ENCODE peak calls at places on chromosomes 12 and 14, in four cellular contexts. D is GM23338, R is GM20000, L is endodermal cell. Y is an unnamed sample.

GRCh38 chr12:89524201-89525001 is at the start of gene GALNT4:
- DNase-seq in D (peak), R (peak), L (peak), Y (peak)

GRCh38 chr14:96126339-96126770 is 78.3 kb upstream of the BDKRB2 start:
- DNase-seq in D (no peak), R (peak), L (no peak), Y (no peak)

GRCh38 chr12:104555650-104556049 is 98.9 kb downstream of the CHST11 start:
- DNase-seq in D (no peak), R (no peak), L (no peak), Y (no peak)

GRCh38 chr14:89618821-89619551 is 202.0 kb upstream of the FOXN3 start:
- DNase-seq in D (peak), R (peak), L (peak), Y (peak)

GRCh38 chr12:54374555-54375257 is 9.8 kb downstream of the ZNF385A start:
- DNase-seq in D (no peak), R (no peak), L (peak), Y (no peak)

GRCh38 chr12:65649126-65649525 is 175.2 kb upstream of the HMGA2 start:
- DNase-seq in D (no peak), R (no peak), L (no peak), Y (no peak)

GRCh38 chr14:90114554-90114953 is 52.8 kb downstream of the KCNK13 start:
- DNase-seq in D (no peak), R (no peak), L (no peak), Y (no peak)

GRCh38 chr14:92540472-92541048 is 27.0 kb downstream of the RIN3 start:
- DNase-seq in D (peak), R (no peak), L (no peak), Y (no peak)

GRCh38 chr12:46266382-46266791 is 2.5 kb downstream of the SLC38A1 start:
- DNase-seq in D (peak), R (no peak), L (no peak), Y (peak)

GRCh38 chr14:54976316-54976715 is 50.6 kb downstream of the WDHD1 start:
- DNase-seq in D (no peak), R (no peak), L (no peak), Y (no peak)

GRCh38 chr12:132188451-132189298 is 44.4 kb downstream of the NOC4L start:
- DNase-seq in D (peak), R (no peak), L (no peak), Y (no peak)

GRCh38 chr14:31024577-31025334 is 693 bp upstream of the AP4S1 start:
- DNase-seq in D (no peak), R (no peak), L (no peak), Y (no peak)

GRCh38 chr14:53109028-53109687 is 44.0 kb downstream of the DDHD1 start:
- DNase-seq in D (no peak), R (peak), L (no peak), Y (no peak)

GRCh38 chr12:116141833-116142162 is 135.7 kb downstream of the MED13L start:
- DNase-seq in D (no peak), R (no peak), L (no peak), Y (no peak)

GRCh38 chr14:51735851-51736250 is 84.1 kb downstream of the FRMD6 start:
- DNase-seq in D (no peak), R (no peak), L (no peak), Y (no peak)

GRCh38 chr14:51743588-51744000 is 91.9 kb downstream of the FRMD6 start:
- DNase-seq in D (no peak), R (no peak), L (no peak), Y (no peak)

GRCh38 chr14:51744372-51745150 is 92.9 kb downstream of the FRMD6 start:
- DNase-seq in D (no peak), R (no peak), L (no peak), Y (no peak)

GRCh38 chr14:51733147-51733546 is 81.4 kb downstream of the FRMD6 start:
- DNase-seq in D (no peak), R (no peak), L (no peak), Y (no peak)

DNA sequence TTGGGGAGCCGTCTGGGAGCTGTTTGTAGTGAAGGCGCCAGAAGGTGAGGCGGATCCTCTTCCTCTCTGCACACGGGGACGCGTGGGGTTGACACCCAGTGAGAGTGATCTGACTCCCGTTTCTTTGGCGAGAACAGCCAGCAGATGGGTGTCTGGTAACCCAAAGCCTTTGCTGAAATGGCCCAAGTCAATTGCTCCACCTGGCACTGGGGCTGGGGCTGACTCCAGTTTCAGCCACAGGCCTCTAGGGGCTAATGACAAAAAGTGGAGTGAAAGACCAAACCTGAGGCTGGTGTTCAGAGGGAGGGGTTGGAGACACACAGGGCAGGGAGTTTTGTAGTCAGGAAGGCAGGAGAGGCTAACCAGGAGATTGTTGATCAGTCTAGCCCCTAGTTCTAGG is 87.0 kb downstream of the FRMD6 start:
- DNase-seq in D (peak), R (peak), L (peak), Y (peak)
- TF ChIP-seq CTCF in D (peak), R (no peak), L (peak), Y (no peak)

DNA sequence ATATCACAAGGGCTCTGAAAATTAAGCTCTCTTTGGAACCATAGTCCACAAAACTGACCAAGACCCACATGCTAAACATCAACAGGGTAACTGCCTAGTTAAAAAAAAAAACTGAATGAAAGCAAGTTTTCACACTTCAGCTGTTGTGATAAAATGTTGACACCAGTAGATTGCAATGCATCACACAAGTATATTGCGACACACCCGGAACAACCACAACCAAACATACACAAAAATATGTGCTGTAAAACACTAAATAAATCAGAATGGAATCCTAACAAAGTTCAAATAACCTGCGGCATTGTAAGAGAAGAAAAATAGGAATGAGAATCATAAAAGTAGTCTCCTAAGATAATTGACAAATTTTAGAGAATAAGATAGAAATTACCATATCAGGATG is 710.3 kb downstream of the AACS start:
- DNase-seq in D (no peak), R (no peak), L (no peak), Y (no peak)
- TF ChIP-seq CTCF in D (no peak), R (no peak), L (no peak), Y (no peak)

GRCh38 chr12:8698132-8698829 is 490 bp downstream of the RIMKLB start:
- DNase-seq in D (peak), R (peak), L (peak), Y (peak)
- TF ChIP-seq CTCF in D (no peak), R (no peak), L (no peak), Y (no peak)

DNA sequence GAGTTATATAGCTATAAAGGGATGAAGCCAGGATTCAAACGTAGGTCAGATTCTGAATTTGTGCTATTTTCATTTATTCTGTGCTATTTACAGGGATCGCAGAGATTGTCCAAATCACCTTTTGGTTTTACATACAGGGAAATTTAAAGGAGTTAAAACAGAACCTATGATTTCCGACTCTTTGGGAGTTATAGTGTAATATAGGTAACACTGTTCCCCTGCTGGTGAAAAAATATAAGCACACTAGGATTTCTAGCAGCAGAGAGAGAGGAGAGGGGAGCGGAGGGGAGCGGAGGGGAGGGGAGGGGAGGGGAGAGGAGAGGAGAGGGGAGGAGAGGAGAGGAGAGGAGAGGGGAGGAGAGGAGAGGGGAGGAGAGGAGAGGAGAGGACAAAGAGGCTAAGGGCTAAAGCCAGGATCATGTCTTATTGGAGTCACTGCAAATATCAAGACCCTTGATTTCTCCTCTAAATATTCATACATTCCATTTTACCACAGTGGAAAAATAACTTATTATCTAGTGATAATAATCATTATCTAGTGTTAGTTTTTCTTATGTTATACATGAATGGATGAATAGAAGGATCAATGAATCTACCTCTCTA is 46.2 kb upstream of the KCNH5 start:
- DNase-seq in D (peak), R (no peak), L (peak), Y (no peak)
- TF ChIP-seq CTCF in D (no peak), R (no peak), L (peak), Y (no peak)

DNA sequence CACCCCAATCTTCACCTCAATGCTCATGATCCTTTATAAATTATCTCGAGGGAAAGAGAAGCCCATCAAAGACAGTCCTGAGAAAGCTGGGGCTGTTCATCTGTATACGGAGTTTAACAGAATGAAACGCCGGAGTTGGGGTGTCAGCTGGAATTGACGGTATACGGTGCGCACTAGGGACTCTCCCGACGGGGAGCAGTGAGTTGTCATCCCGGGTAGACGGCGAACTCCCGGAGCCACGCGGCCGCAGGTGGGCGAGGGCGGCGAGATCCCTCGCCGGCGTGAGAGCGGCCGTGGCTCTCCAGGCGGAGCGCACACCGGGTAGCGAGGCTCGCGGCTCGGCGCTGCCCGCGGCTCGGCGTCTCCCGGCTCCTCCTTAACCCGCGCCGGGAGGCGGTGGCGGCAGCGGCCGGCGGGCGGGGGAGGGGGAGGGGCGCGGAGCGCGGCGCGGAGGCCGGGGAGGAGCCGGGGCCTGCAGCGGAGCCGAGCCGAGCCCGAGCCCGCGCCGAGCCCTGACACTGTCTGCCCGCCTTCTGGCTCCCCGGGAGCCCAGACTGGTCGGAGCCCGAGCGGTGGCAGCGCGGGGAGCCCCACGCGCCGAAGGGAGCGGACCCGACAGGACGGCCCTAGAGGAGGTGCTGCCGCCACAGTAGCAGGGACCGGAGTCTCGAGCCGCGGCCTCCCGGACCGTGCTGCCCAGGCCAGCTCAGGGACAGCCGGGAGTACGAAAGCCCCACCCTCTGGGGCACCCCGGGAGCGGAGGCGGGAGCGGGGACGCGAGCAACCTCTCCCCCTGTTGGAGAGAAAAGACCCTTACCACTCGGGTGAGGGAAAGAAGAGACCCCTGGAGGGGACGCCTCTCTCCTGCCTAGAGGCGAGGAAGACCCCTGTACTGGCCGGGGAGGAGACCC is at the start of gene FOXJ2:
- DNase-seq in D (peak), R (peak), L (peak), Y (peak)
- TF ChIP-seq CTCF in D (peak), R (peak), L (peak), Y (peak)